ENCODE peak calls at places on chromosomes 6 and 20, in seven cellular contexts. One of them, this sample, is unnamed.
A peak's percentile ranks its signal among the peaks of the same experiment; 100 is the strongest.

GRCh38 chr6:80488190-80488589 is 381.7 kb downstream of the BCKDHB start:
- DNase-seq in ELR: no peak
- DNase-seq in right lobe of liver: no peak
- DNase-seq in stimulated activated naive CD8-positive, alpha-beta T cell treated with anti-CD3 and anti-CD28 coated beads, Interleukin-15, Interleukin-2, amounts not matched to agents 100 U/mL and 50 U/mL, for 24 hours: no peak
- DNase-seq in activated effector memory CD4-positive, alpha-beta T cell treated with Interleukin-2 at 50 U/mL for 16 hours: no peak
- DNase-seq in KBM-7: no peak
- DNase-seq in immature natural killer cell: no peak
- DNase-seq in this sample: no peak

GRCh38 chr6:30837870-30838269 is 46.4 kb upstream of the DDR1 start:
- DNase-seq in ELR: no peak
- DNase-seq in right lobe of liver: no peak
- DNase-seq in stimulated activated naive CD8-positive, alpha-beta T cell treated with anti-CD3 and anti-CD28 coated beads, Interleukin-15, Interleukin-2, amounts not matched to agents 100 U/mL and 50 U/mL, for 24 hours: no peak
- DNase-seq in activated effector memory CD4-positive, alpha-beta T cell treated with Interleukin-2 at 50 U/mL for 16 hours: no peak
- DNase-seq in KBM-7: no peak
- DNase-seq in immature natural killer cell: no peak
- DNase-seq in this sample: peak; percentile 32

GRCh38 chr20:20549267-20549612 is 163.2 kb downstream of the RALGAPA2 start:
- DNase-seq in ELR: peak; percentile 17
- DNase-seq in right lobe of liver: no peak
- DNase-seq in stimulated activated naive CD8-positive, alpha-beta T cell treated with anti-CD3 and anti-CD28 coated beads, Interleukin-15, Interleukin-2, amounts not matched to agents 100 U/mL and 50 U/mL, for 24 hours: no peak
- DNase-seq in activated effector memory CD4-positive, alpha-beta T cell treated with Interleukin-2 at 50 U/mL for 16 hours: no peak
- DNase-seq in KBM-7: no peak
- DNase-seq in immature natural killer cell: no peak
- DNase-seq in this sample: no peak

GRCh38 chr6:52914516-52914915 is 5.0 kb upstream of the GSTA3 start:
- DNase-seq in ELR: no peak
- DNase-seq in right lobe of liver: no peak
- DNase-seq in stimulated activated naive CD8-positive, alpha-beta T cell treated with anti-CD3 and anti-CD28 coated beads, Interleukin-15, Interleukin-2, amounts not matched to agents 100 U/mL and 50 U/mL, for 24 hours: no peak
- DNase-seq in activated effector memory CD4-positive, alpha-beta T cell treated with Interleukin-2 at 50 U/mL for 16 hours: no peak
- DNase-seq in KBM-7: no peak
- DNase-seq in immature natural killer cell: no peak
- DNase-seq in this sample: no peak

GRCh38 chr20:38084425-38084951 is 50.9 kb downstream of the RPRD1B start:
- DNase-seq in ELR: peak; percentile 64
- DNase-seq in right lobe of liver: no peak
- DNase-seq in stimulated activated naive CD8-positive, alpha-beta T cell treated with anti-CD3 and anti-CD28 coated beads, Interleukin-15, Interleukin-2, amounts not matched to agents 100 U/mL and 50 U/mL, for 24 hours: no peak
- DNase-seq in activated effector memory CD4-positive, alpha-beta T cell treated with Interleukin-2 at 50 U/mL for 16 hours: no peak
- DNase-seq in KBM-7: no peak
- DNase-seq in immature natural killer cell: no peak
- DNase-seq in this sample: no peak

GRCh38 chr6:107489636-107490567 is at the start of gene SOBP:
- DNase-seq in ELR: peak; percentile 69
- DNase-seq in right lobe of liver: peak; percentile 57
- DNase-seq in stimulated activated naive CD8-positive, alpha-beta T cell treated with anti-CD3 and anti-CD28 coated beads, Interleukin-15, Interleukin-2, amounts not matched to agents 100 U/mL and 50 U/mL, for 24 hours: peak; percentile 56
- DNase-seq in activated effector memory CD4-positive, alpha-beta T cell treated with Interleukin-2 at 50 U/mL for 16 hours: peak; percentile 15
- DNase-seq in KBM-7: peak; percentile 71
- DNase-seq in immature natural killer cell: peak; percentile 34
- DNase-seq in this sample: no peak

GRCh38 chr20:62200491-62201172 is 17.8 kb downstream of the MTG2 start:
- DNase-seq in ELR: no peak
- DNase-seq in right lobe of liver: no peak
- DNase-seq in stimulated activated naive CD8-positive, alpha-beta T cell treated with anti-CD3 and anti-CD28 coated beads, Interleukin-15, Interleukin-2, amounts not matched to agents 100 U/mL and 50 U/mL, for 24 hours: no peak
- DNase-seq in activated effector memory CD4-positive, alpha-beta T cell treated with Interleukin-2 at 50 U/mL for 16 hours: no peak
- DNase-seq in KBM-7: no peak
- DNase-seq in immature natural killer cell: no peak
- DNase-seq in this sample: no peak

GRCh38 chr6:116047173-116047933 is 13.3 kb downstream of the FRK start:
- DNase-seq in ELR: peak; percentile 65
- DNase-seq in right lobe of liver: peak; percentile 56
- DNase-seq in stimulated activated naive CD8-positive, alpha-beta T cell treated with anti-CD3 and anti-CD28 coated beads, Interleukin-15, Interleukin-2, amounts not matched to agents 100 U/mL and 50 U/mL, for 24 hours: no peak
- DNase-seq in activated effector memory CD4-positive, alpha-beta T cell treated with Interleukin-2 at 50 U/mL for 16 hours: no peak
- DNase-seq in KBM-7: no peak
- DNase-seq in immature natural killer cell: no peak
- DNase-seq in this sample: peak; percentile 32

GRCh38 chr20:15576401-15576800 is 996.8 kb downstream of the KIF16B start:
- DNase-seq in ELR: no peak
- DNase-seq in right lobe of liver: no peak
- DNase-seq in stimulated activated naive CD8-positive, alpha-beta T cell treated with anti-CD3 and anti-CD28 coated beads, Interleukin-15, Interleukin-2, amounts not matched to agents 100 U/mL and 50 U/mL, for 24 hours: no peak
- DNase-seq in activated effector memory CD4-positive, alpha-beta T cell treated with Interleukin-2 at 50 U/mL for 16 hours: no peak
- DNase-seq in KBM-7: no peak
- DNase-seq in immature natural killer cell: no peak
- DNase-seq in this sample: no peak